ENCODE peak calls at places on chromosomes 12 and 14, in five cellular contexts. P, R, V, I and O are unnamed samples.

GRCh38 chr12:45343269-45344051 is 127.6 kb downstream of the ANO6 start:
- DNase-seq in R (peak; percentile 54), P (no peak), V (peak; percentile 82), I (no peak), O (peak; percentile 73)

GRCh38 chr14:22553445-22553844 is 35.6 kb downstream of the DAD1 start:
- DNase-seq in P (no peak), R (no peak), I (no peak), V (no peak), O (no peak)

GRCh38 chr12:115638753-115639666 is 638.5 kb downstream of the MED13L start:
- DNase-seq in P (no peak), V (no peak), R (no peak), I (no peak), O (no peak)

GRCh38 chr12:116759783-116760581 is 21.9 kb downstream of the RNFT2 start:
- DNase-seq in P (no peak), R (no peak), V (no peak), I (no peak), O (no peak)

GRCh38 chr14:22487401-22487800 is 101.6 kb downstream of the DAD1 start:
- DNase-seq in R (no peak), P (no peak), I (no peak), V (no peak), O (no peak)

GRCh38 chr12:67720383-67720856 is 71.9 kb downstream of the DYRK2 start:
- DNase-seq in P (no peak), I (no peak), V (peak; percentile 37), R (no peak), O (peak; percentile 57)

GRCh38 chr12:10293151-10293550 is 14.5 kb upstream of the KLRD1 start:
- DNase-seq in V (no peak), I (no peak), P (no peak), R (no peak), O (no peak)

GRCh38 chr14:95432152-95433093 is 84.0 kb downstream of the SYNE3 start:
- DNase-seq in R (peak; percentile 10), P (peak; percentile 68), I (peak; percentile 51), V (peak; percentile 43), O (peak; percentile 73)

GRCh38 chr14:59134307-59134706 is 54.2 kb upstream of the DAAM1 start:
- DNase-seq in P (no peak), V (no peak), R (no peak), I (no peak), O (no peak)

GRCh38 chr14:102819176-102819628 is 42.0 kb downstream of the TRAF3 start:
- DNase-seq in V (no peak), I (no peak), P (no peak), R (peak; percentile 81), O (no peak)

GRCh38 chr12:101501410-101502045 is 26.4 kb downstream of the SPIC start:
- DNase-seq in P (no peak), V (no peak), I (no peak), R (no peak), O (no peak)

GRCh38 chr12:116878567-116879508 is 2.4 kb downstream of the HRK start:
- DNase-seq in R (peak; percentile 45), I (no peak), V (peak; percentile 42), P (no peak), O (no peak)

GRCh38 chr12:32836710-32837109 is 59.9 kb downstream of the PKP2 start:
- DNase-seq in P (no peak), R (peak; percentile 18), V (no peak), I (no peak), O (no peak)

GRCh38 chr12:68435816-68436215 is 103.7 kb upstream of the MDM1 start:
- DNase-seq in I (no peak), P (no peak), V (peak; percentile 23), R (peak; percentile 71), O (peak; percentile 60)

GRCh38 chr14:76806446-76806845 is 6.2 kb downstream of the ANGEL1 start:
- DNase-seq in P (no peak), R (no peak), I (no peak), V (no peak), O (no peak)

GRCh38 chr12:131943389-131943788 is 6.4 kb upstream of the EP400 start:
- DNase-seq in P (no peak), I (no peak), R (no peak), V (no peak), O (no peak)

GRCh38 chr14:99155173-99155777 is 116.7 kb downstream of the BCL11B start:
- DNase-seq in R (no peak), V (no peak), P (no peak), I (no peak), O (no peak)

GRCh38 chr14:90795744-90796143 is 20.5 kb downstream of the TTC7B start:
- DNase-seq in V (peak; percentile 94), R (peak; percentile 85), I (no peak), P (no peak), O (peak; percentile 90)

GRCh38 chr12:50055831-50056628 is 1.4 kb upstream of the ASIC1 start:
- DNase-seq in R (peak; percentile 52), I (no peak), V (peak; percentile 61), P (peak; percentile 41), O (peak; percentile 67)

GRCh38 chr12:62730649-62731377 is 204.1 kb downstream of the PPM1H start:
- DNase-seq in V (peak; percentile 68), I (no peak), R (peak; percentile 55), P (no peak), O (peak; percentile 88)

GRCh38 chr12:57160021-57160420 is 12.6 kb upstream of the LRP1-AS start:
- DNase-seq in I (no peak), P (no peak), V (no peak), R (no peak), O (no peak)

GRCh38 chr14:35400707-35401421 is 3.7 kb downstream of the NFKBIA start:
- DNase-seq in R (peak; percentile 68), P (no peak), I (peak; percentile 50), V (peak; percentile 33), O (no peak)

GRCh38 chr12:128261757-128262156 is 5.2 kb upstream of the TMEM132C start:
- DNase-seq in I (no peak), P (no peak), V (no peak), R (no peak), O (no peak)

GRCh38 chr12:95446511-95446910 is 27.4 kb upstream of the METAP2 start:
- DNase-seq in V (no peak), R (no peak), I (no peak), P (peak; percentile 32), O (no peak)

GRCh38 chr12:68119250-68119649 is 40.3 kb downstream of the IFNG start:
- DNase-seq in P (no peak), V (no peak), I (no peak), R (no peak), O (no peak)

GRCh38 chr12:44812062-44812461 is 64.1 kb downstream of the NELL2 start:
- DNase-seq in P (no peak), V (peak; percentile 5), I (no peak), R (peak; percentile 1), O (no peak)

GRCh38 chr14:23704890-23705289 is 68.7 kb downstream of the DHRS2 start:
- DNase-seq in R (no peak), V (peak; percentile 44), I (no peak), P (no peak), O (no peak)